ENCODE peak calls at places on chromosomes 4 and X, in seven cellular contexts. Y is heart right ventricle, D is fibroblast of mammary gland, Z is tibial artery, L is choroid plexus epithelial cell, N is AG09309, S is mammary epithelial cell. U is an unnamed sample.

GRCh38 chr4:75708218-75708691 is 16.1 kb upstream of the USO1 start:
- DNase-seq in Z (no peak), Y (no peak), D (no peak), N (no peak), L (peak), S (no peak), U (no peak)

GRCh38 chrX:134246282-134246681 is 9.3 kb downstream of the CCDC160 start:
- DNase-seq in L (peak), S (no peak), D (peak), N (no peak), Z (no peak), Y (no peak), U (no peak)

GRCh38 chrX:13449441-13449840 is 120.0 kb upstream of the EGFL6 start:
- DNase-seq in N (no peak), L (no peak), Z (no peak), S (no peak), Y (no peak), D (no peak), U (no peak)

GRCh38 chr4:41538017-41538733 is at the start of gene LIMCH1:
- DNase-seq in L (no peak), D (no peak), S (no peak), Y (peak), Z (peak), N (peak), U (no peak)

GRCh38 chrX:45851434-45851991 is 650.8 kb upstream of the DIPK2B start:
- DNase-seq in N (no peak), Y (peak), D (no peak), S (peak), Z (no peak), L (peak), U (no peak)

GRCh38 chr4:37245391-37245954 is 930 bp downstream of the NWD2 start:
- DNase-seq in N (no peak), D (no peak), Y (no peak), S (no peak), L (no peak), Z (no peak), U (no peak)

GRCh38 chrX:133754657-133755056 is 230.7 kb downstream of the GPC3 start:
- DNase-seq in D (no peak), S (no peak), Z (no peak), L (no peak), Y (no peak), N (no peak), U (no peak)

GRCh38 chr4:94909645-94910044 is 151.9 kb downstream of the BMPR1B start:
- DNase-seq in L (no peak), N (no peak), S (peak), D (no peak), Y (no peak), Z (no peak), U (no peak)

GRCh38 chr4:18127030-18127429 is 105.5 kb upstream of the LCORL start:
- DNase-seq in N (no peak), L (no peak), Y (no peak), S (no peak), D (no peak), Z (no peak), U (no peak)

GRCh38 chr4:123506311-123506685 is 109.7 kb downstream of the SPRY1 start:
- DNase-seq in N (no peak), S (no peak), L (peak), Y (no peak), Z (no peak), D (no peak), U (no peak)

GRCh38 chr4:1567808-1568581 is 116.1 kb downstream of the FAM53A start:
- DNase-seq in Y (no peak), Z (no peak), L (no peak), S (no peak), N (no peak), D (no peak), U (no peak)
- TF ChIP-seq CTCF in Y (no peak), Z (no peak), L (no peak), S (no peak), N (no peak), D (no peak), U (no peak)

DNA sequence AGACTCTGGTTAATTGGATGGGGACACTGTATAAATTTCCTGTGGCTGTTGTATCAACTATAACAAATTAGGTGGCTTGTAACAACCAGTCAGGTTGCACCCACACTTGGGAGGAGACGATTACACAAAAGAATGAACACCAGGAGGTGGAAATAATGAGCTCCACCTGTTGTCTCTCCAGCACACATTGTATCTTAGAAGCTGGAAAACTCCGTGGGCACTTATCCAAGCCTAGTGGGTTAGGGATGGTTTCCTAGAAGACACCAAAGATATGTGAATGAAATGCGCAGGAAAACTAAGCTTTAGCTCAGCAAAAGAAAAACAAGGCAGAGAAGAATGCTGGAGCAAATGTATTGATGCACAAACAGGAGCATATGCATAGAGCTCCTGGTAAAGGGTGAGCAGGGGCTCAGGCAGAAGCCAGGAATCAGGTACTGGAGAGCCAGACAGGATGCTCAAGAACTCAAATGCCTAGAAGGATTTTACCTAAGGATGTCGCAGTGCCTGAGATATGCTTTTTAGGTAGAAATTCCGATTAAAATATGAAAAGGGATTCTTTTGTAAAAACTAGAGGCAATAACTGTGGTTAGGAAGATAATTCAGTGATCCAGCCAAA is 111.7 kb downstream of the GALNTL6 start:
- DNase-seq in L (no peak), D (no peak), Y (no peak), N (no peak), Z (no peak), S (no peak), U (no peak)
- H3K4me3 ChIP-seq in L (no peak), D (no peak), Y (no peak), N (no peak), Z (no peak), S (no peak), U (no peak)

GRCh38 chr4:172152284-172152683 is 339.1 kb downstream of the GALNTL6 start:
- DNase-seq in Y (no peak), D (no peak), L (no peak), N (no peak), Z (no peak), S (no peak), U (no peak)

GRCh38 chr4:172153694-172154093 is 340.5 kb downstream of the GALNTL6 start:
- DNase-seq in N (no peak), Z (no peak), D (no peak), S (no peak), L (no peak), Y (no peak), U (no peak)

DNA sequence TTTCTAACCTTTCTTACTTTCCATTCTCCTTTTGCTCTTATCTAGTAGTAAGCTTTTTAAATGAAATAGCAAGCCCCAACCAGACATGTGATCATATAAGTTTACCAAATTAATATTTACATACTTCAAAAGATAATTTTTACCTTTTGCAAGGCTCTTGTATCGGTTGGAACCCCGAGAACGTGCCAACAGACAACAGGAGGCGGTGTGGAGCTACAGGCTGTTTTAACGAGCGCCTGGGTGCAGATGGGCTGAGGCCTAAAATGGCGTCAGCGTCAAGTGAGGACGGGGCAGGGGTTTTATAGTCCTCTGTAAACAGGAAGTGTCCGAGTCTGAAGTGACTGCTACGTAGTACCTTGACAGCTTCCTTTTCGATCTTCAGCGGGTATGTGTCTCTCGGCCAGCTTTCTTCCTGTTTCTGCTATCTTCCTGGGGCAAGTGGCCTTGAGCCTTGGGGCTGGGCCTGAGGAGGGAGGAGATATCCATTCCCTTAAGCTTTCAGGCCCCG is 342.7 kb downstream of the GALNTL6 start:
- DNase-seq in N (no peak), L (no peak), Z (no peak), Y (no peak), D (no peak), S (no peak), U (no peak)
- TF ChIP-seq CTCF in N (no peak), L (no peak), Z (no peak), Y (no peak), D (no peak), S (no peak), U (no peak)

GRCh38 chrX:24226176-24226575 is 76.6 kb downstream of the ZFX start:
- DNase-seq in L (no peak), S (no peak), Y (no peak), N (no peak), Z (no peak), D (no peak), U (no peak)
- H3K4me3 ChIP-seq in L (no peak), S (no peak), Y (no peak), N (no peak), Z (no peak), D (no peak), U (no peak)

DNA sequence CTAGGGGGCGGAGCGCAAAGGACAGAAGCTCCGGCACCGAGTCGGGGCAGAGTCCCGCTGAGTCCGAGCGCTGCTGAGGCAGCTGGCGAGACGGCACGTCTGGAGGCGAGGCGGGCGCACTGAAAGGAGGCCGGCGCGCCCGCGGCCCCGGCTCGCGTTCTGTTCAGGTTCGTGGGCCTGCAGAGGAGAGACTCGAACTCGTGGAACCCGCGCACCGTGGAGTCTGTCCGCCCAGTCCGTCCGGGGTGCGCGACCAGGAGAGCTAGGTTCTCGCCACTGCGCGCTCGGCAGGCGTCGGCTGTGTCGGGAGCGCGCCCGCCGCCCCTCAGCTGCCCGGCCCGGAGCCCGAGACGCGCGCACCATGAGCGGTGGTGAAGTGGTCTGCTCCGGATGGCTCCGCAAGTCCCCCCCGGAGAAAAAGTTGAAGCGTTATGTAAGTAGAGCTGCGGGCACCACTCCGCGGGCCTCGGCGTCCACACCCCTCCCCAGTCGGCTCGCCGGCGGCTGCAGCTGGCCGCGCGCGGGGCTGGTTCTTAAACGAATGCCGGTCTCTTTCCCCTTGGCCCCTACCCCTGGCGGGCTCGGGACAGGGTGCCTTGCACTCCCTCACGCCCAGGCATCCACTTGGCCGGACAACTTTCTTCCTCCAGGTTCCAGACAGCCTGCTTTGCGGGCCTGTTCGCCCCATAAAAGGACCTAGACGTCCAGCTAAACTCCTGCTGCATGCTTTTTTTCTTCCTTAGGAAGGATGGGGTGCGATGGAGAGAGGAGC is at the start of gene GAB1:
- DNase-seq in L (peak), Y (peak), S (peak), Z (peak), N (no peak), D (peak), U (no peak)
- TF ChIP-seq CTCF in L (peak), Y (no peak), S (no peak), Z (no peak), N (peak), D (no peak), U (no peak)

DNA sequence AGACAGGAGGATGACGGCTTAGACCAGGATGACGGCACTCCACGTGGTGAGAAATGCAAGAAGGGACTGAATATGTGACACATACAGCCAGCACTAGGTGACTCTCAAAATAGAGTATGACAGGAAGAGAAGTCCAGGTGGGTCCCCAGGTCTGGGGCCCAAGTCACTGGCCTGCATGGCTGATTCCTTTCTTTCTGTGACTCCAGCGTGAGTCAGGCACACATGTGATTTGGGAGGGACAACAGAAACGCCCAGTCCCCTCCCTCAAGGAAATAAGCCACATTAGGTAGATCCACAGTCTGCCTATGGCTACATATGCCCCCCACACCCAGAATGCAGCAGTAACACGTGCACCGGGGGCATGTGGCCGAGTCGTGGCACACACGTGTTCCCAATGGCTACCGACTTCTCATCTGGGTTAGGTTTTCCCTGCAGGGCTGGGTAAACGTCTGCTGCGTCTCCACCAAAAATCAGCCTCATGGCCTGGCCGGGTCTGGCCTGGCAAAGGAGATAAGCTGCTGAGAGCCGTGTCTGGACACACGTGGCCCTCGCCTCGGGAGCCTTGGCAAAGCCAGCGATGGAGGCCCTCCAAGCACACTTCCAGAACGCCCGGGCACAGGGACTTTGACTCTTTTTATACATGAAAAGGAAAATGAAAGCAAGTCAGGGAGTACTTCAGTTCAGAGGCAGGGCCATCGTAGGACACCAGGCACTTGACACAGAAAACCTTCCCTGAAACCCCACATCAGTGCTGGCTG is 19.3 kb downstream of the SEL1L3 start:
- DNase-seq in L (no peak), S (no peak), D (no peak), N (no peak), Z (no peak), Y (peak), U (no peak)
- H3K4me3 ChIP-seq in L (no peak), S (no peak), D (no peak), N (no peak), Z (no peak), Y (no peak), U (no peak)

GRCh38 chr4:142566780-142567179 is 279.3 kb downstream of the INPP4B start:
- DNase-seq in L (no peak), Z (no peak), Y (no peak), D (no peak), N (no peak), S (no peak), U (no peak)

GRCh38 chr4:142565771-142566170 is 280.3 kb downstream of the INPP4B start:
- DNase-seq in D (no peak), S (no peak), Z (no peak), N (no peak), Y (no peak), L (no peak), U (no peak)

GRCh38 chr4:142566243-142566642 is 279.9 kb downstream of the INPP4B start:
- DNase-seq in D (no peak), S (no peak), Z (no peak), L (no peak), N (no peak), Y (no peak), U (no peak)

GRCh38 chr4:142567620-142568451 is 278.3 kb downstream of the INPP4B start:
- DNase-seq in Y (no peak), L (peak), Z (no peak), S (peak), D (peak), N (no peak), U (no peak)

GRCh38 chr4:142567199-142567598 is 278.9 kb downstream of the INPP4B start:
- DNase-seq in L (no peak), Y (no peak), Z (no peak), D (no peak), S (no peak), N (no peak), U (no peak)
- TF ChIP-seq CTCF in L (peak), Y (no peak), Z (no peak), D (peak), S (no peak), N (no peak), U (peak)

DNA sequence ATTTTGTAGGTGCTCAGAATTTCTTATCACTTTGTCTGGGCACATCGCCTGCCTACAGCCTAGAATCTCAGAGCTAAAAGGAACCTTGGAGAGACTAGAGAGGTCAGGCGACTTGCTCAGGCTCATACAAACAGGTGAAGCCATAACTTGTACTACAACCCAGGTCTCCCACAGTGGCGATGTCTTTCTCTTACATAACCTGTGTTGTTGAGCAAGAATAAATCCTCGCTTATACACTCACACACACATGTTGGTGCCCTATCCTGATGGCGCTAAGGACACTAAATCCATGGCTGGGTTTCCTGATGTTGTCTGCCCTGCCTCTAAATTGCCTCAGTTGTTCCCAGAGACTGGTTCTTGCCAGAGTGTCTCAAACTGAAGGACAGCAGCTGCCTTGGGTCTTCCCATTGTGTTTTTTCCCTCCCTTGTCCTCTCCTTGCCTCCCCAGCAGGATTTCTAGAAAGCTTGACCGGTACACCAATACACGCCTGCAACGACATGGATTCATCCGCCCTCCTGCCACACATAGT is 1.6 kb downstream of the TSC22D3 start:
- DNase-seq in S (no peak), L (no peak), Z (no peak), N (no peak), Y (no peak), D (no peak), U (no peak)
- H3K4me3 ChIP-seq in S (peak), L (no peak), Z (peak), N (no peak), Y (peak), D (no peak), U (no peak)

U was measured in HFF-Myc.